ENCODE peak calls at places on chromosomes 4 and X, in four cellular contexts. J is endothelial cell of umbilical vein, R is H1, W is HCT116. M is an unnamed sample.

GRCh38 chrX:108091878-108092291 is 307 bp downstream of the ATG4A start:
- DNase-seq in J (no peak), W (peak), R (no peak), M (no peak)

GRCh38 chrX:134886201-134886600 is 104.6 kb upstream of the SMIM10 start:
- DNase-seq in R (no peak), W (peak), J (no peak), M (peak)

GRCh38 chr4:8774071-8774470 is 97.6 kb downstream of the HMX1 start:
- DNase-seq in W (no peak), J (no peak), R (no peak), M (no peak)

GRCh38 chr4:127685292-127685691 is 44.9 kb upstream of the SLC25A31 start:
- DNase-seq in R (no peak), W (peak), J (peak), M (no peak)

GRCh38 chr4:153684182-153685073 is at the start of gene TLR2:
- DNase-seq in J (peak), R (no peak), W (no peak), M (peak)

GRCh38 chrX:68831405-68832100 is 2.7 kb downstream of the EFNB1 start:
- DNase-seq in W (no peak), R (no peak), J (no peak), M (peak)

GRCh38 chr4:137226221-137226620 is 306.1 kb downstream of the PCDH18 start:
- DNase-seq in J (no peak), W (no peak), R (no peak), M (no peak)

GRCh38 chrX:148459343-148459742 is 41.1 kb upstream of the AFF2 start:
- DNase-seq in J (no peak), R (no peak), W (no peak), M (peak)

GRCh38 chr4:24044610-24045589 is 155.1 kb upstream of the PPARGC1A start:
- DNase-seq in J (no peak), R (no peak), W (no peak), M (no peak)

GRCh38 chr4:145936142-145937020 is 2.2 kb downstream of the ZNF827 start:
- DNase-seq in R (no peak), J (peak), W (no peak), M (peak)
- TF ChIP-seq POLR2A in R (no peak), J (no peak), W (no peak), M (no peak)

GRCh38 chr4:15955670-15956069 is 7.3 kb downstream of the FGFBP2 start:
- DNase-seq in R (no peak), J (no peak), W (peak), M (no peak)

GRCh38 chr4:15951781-15952180 is 11.2 kb downstream of the FGFBP2 start:
- DNase-seq in W (no peak), R (no peak), J (no peak), M (no peak)

GRCh38 chr4:15958562-15958961 is 4.4 kb downstream of the FGFBP2 start:
- DNase-seq in R (no peak), W (no peak), J (no peak), M (no peak)

GRCh38 chr4:15953625-15954024 is 9.3 kb downstream of the FGFBP2 start:
- DNase-seq in R (no peak), W (no peak), J (no peak), M (no peak)

GRCh38 chr4:15956179-15956850 is 6.7 kb downstream of the FGFBP2 start:
- DNase-seq in J (peak), R (no peak), W (peak), M (peak)
- TF ChIP-seq CTCF in J (peak), R (peak), W (peak), M (peak)

DNA sequence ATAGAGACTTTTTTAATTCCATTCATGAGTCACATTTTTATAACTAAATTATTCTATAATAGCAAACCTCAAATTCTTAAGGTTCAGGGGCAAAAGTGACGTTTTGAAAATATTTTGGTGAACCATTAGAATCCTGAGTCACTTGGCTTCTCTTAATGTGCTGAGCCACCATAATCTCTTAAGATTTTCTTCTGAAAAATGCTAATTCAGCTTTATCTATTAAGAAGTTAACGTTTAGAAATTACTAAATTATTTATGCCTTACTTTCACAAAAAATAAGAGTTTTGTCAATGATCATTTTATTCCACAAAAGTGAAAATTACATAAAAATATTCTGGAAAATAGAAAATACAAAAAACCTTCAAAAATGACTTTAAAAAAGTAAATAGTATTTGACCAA is 72.5 kb downstream of the GPM6A start:
- DNase-seq in W (no peak), R (no peak), J (no peak), M (no peak)
- TF ChIP-seq MAX in W (no peak), R (no peak), J (no peak), M (no peak)

DNA sequence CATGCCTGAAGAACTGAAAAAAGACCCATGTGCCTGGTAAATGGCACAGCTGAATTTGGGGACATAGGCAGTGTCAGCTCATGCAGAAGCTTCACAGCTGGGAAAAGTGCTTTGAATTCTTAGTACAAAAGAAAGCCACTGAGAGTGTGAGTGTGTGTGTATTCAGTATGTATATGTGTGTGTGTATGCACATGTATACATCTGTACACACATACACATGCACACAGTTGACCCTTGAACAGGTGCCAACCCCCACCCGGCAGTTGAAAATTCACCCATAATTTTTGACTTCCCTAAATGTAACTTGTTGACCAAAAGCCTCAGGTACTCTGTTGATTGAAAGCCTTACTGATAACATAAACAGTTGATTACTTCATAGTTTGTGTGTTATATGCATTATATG is 49.5 kb upstream of the ENPP6 start:
- DNase-seq in R (no peak), J (no peak), W (no peak), M (no peak)
- TF ChIP-seq POLR2A in R (no peak), J (no peak), W (no peak), M (no peak)

M was measured in NB4.